ENCODE peak calls at places on chromosomes 3 and 15, in seven cellular contexts. L, D, U, A, E, S and V are unnamed samples.

GRCh38 chr3:134749802-134750553 is 45.1 kb upstream of the EPHB1 start:
- DNase-seq in A (no peak), L (no peak), D (no peak), E (no peak), U (no peak), S (no peak), V (no peak)

GRCh38 chr3:78804251-78805037 is 963.4 kb downstream of the ROBO1 start:
- DNase-seq in E (peak; percentile 25), D (no peak), U (no peak), L (peak; percentile 28), S (no peak), A (peak; percentile 48), V (no peak)

GRCh38 chr3:133595341-133595740 is 21.9 kb downstream of the CDV3 start:
- DNase-seq in U (no peak), L (no peak), S (no peak), A (peak; percentile 65), D (no peak), E (no peak), V (no peak)

GRCh38 chr15:45812200-45812599 is 177.4 kb downstream of the SQOR start:
- DNase-seq in U (no peak), S (no peak), E (no peak), D (no peak), L (no peak), A (no peak), V (no peak)

GRCh38 chr3:170572665-170573253 is 13.1 kb downstream of the SLC7A14 start:
- DNase-seq in A (peak; percentile 93), L (peak; percentile 41), D (no peak), E (no peak), S (no peak), U (no peak), V (no peak)

GRCh38 chr15:31067890-31068603 is 33.5 kb downstream of the TRPM1 start:
- DNase-seq in S (no peak), D (no peak), A (no peak), E (no peak), L (no peak), U (no peak), V (no peak)

GRCh38 chr3:14884665-14885064 is 62.7 kb upstream of the NR2C2 start:
- DNase-seq in D (no peak), L (no peak), E (no peak), S (no peak), A (no peak), U (peak; percentile 20), V (peak; percentile 18)

GRCh38 chr3:142647856-142648255 is 51.7 kb downstream of the PLS1 start:
- DNase-seq in L (peak; percentile 41), D (no peak), S (no peak), U (no peak), A (peak; percentile 5), E (no peak), V (no peak)

GRCh38 chr3:100089802-100090668 is 24.3 kb downstream of the FILIP1L start:
- DNase-seq in U (no peak), L (peak; percentile 65), A (peak; percentile 69), D (no peak), E (peak; percentile 17), S (no peak), V (no peak)

GRCh38 chr3:37941608-37942540 is 48.7 kb upstream of the VILL start:
- DNase-seq in S (no peak), A (no peak), U (no peak), L (no peak), E (no peak), D (no peak), V (no peak)

GRCh38 chr15:85137507-85138175 is 156.0 kb downstream of the PDE8A start:
- DNase-seq in S (no peak), D (no peak), A (peak; percentile 6), U (no peak), E (no peak), L (no peak), V (no peak)

GRCh38 chr15:33834892-33835730 is 133.2 kb upstream of the CHRM5 start:
- DNase-seq in A (no peak), E (no peak), S (no peak), D (no peak), L (peak; percentile 26), U (no peak), V (no peak)

GRCh38 chr3:128011140-128011539 is 41.1 kb upstream of the SEC61A1 start:
- DNase-seq in L (peak; percentile 80), A (peak; percentile 10), D (no peak), E (no peak), U (no peak), S (no peak), V (no peak)

GRCh38 chr3:158771018-158771350 is 30.9 kb upstream of the MFSD1 start:
- DNase-seq in L (no peak), U (no peak), E (no peak), S (no peak), A (no peak), D (no peak), V (no peak)

GRCh38 chr15:64521726-64522164 is 61.4 kb downstream of the ZNF609 start:
- DNase-seq in U (no peak), L (peak; percentile 38), E (peak; percentile 21), D (no peak), S (no peak), A (peak; percentile 49), V (no peak)

GRCh38 chr15:89814112-89814742 is 425 bp downstream of the ANPEP start:
- DNase-seq in A (no peak), D (no peak), S (no peak), E (no peak), U (no peak), L (no peak), V (no peak)

GRCh38 chr3:195001961-195002861 is 268.7 kb downstream of the XXYLT1 start:
- DNase-seq in E (peak; percentile 57), S (no peak), U (no peak), L (peak; percentile 77), D (peak; percentile 1), A (peak; percentile 34), V (no peak)

GRCh38 chr15:75201609-75202250 is at the start of gene C15orf39:
- DNase-seq in A (peak; percentile 52), D (peak; percentile 64), L (peak; percentile 92), S (no peak), E (peak; percentile 63), U (peak; percentile 65), V (peak; percentile 83)

GRCh38 chr3:31423522-31423921 is 109.2 kb upstream of the STT3B start:
- DNase-seq in E (no peak), D (no peak), L (peak; percentile 55), U (no peak), A (peak; percentile 57), S (no peak), V (no peak)

GRCh38 chr3:52231502-52232278 is 6.2 kb upstream of the TLR9 start:
- DNase-seq in L (peak; percentile 80), E (peak; percentile 63), U (peak; percentile 88), D (peak; percentile 85), A (peak; percentile 33), S (no peak), V (peak; percentile 88)

GRCh38 chr3:7585052-7585451 is 724.1 kb downstream of the GRM7 start:
- DNase-seq in D (no peak), A (no peak), S (no peak), L (no peak), U (no peak), E (no peak), V (no peak)

GRCh38 chr3:194031867-194032635 is 103.9 kb upstream of the HES1 start:
- DNase-seq in D (no peak), L (no peak), E (no peak), A (no peak), U (no peak), S (no peak), V (no peak)

GRCh38 chr15:95799286-95800187 is 531.0 kb upstream of the NR2F2 start:
- DNase-seq in U (no peak), E (no peak), D (no peak), S (no peak), L (peak; percentile 24), A (peak; percentile 90), V (no peak)

GRCh38 chr3:13420817-13421755 is 964 bp upstream of the NUP210 start:
- DNase-seq in U (peak; percentile 66), L (no peak), D (peak; percentile 77), S (peak; percentile 24), E (no peak), A (no peak), V (peak; percentile 72)

GRCh38 chr3:190229632-190230424 is 92.4 kb downstream of the CLDN1 start:
- DNase-seq in D (no peak), L (no peak), E (no peak), A (peak; percentile 63), U (no peak), S (no peak), V (no peak)

GRCh38 chr3:151933224-151933858 is 59.9 kb downstream of the SUCNR1 start:
- DNase-seq in S (no peak), A (no peak), U (no peak), E (no peak), L (no peak), D (no peak), V (no peak)

GRCh38 chr3:187132666-187133065 is 6.6 kb downstream of the RPL39L start:
- DNase-seq in D (no peak), E (no peak), S (no peak), L (no peak), U (no peak), A (no peak), V (no peak)

GRCh38 chr3:187136936-187137335 is 2.4 kb downstream of the RPL39L start:
- DNase-seq in L (no peak), D (no peak), S (no peak), U (no peak), E (no peak), A (peak; percentile 74), V (no peak)

GRCh38 chr3:187136347-187136746 is 2.9 kb downstream of the RPL39L start:
- DNase-seq in E (no peak), S (no peak), A (no peak), D (no peak), U (no peak), L (no peak), V (no peak)

GRCh38 chr3:187130346-187131066 is 8.8 kb downstream of the RPL39L start:
- DNase-seq in A (peak; percentile 62), U (peak; percentile 21), L (no peak), S (no peak), D (peak; percentile 25), E (no peak), V (peak; percentile 78)

GRCh38 chr3:187131981-187132380 is 7.3 kb downstream of the RPL39L start:
- DNase-seq in L (no peak), U (no peak), D (no peak), S (no peak), E (no peak), A (peak; percentile 6), V (no peak)
- H3K9me3 ChIP-seq in L (no peaks in the 10 kb centered on the region), U (no peaks in the 10 kb centered on the region), D (no peaks in the 10 kb centered on the region), S (no peaks in the 10 kb centered on the region), E (no peaks in the 10 kb centered on the region), A (no peaks in the 10 kb centered on the region), V (no peaks in the 10 kb centered on the region)

GRCh38 chr15:40960926-40961325 is 7.7 kb downstream of the CHAC1 start:
- DNase-seq in U (no peak), L (no peak), S (no peak), E (no peak), D (no peak), A (no peak), V (no peak)
- H3K27ac ChIP-seq in U (no peak overlapping the region), L (no peak overlapping the region), S (no peak overlapping the region), E (no peak overlapping the region), D (no peak overlapping the region), A (no peak overlapping the region), V (no peak overlapping the region)

GRCh38 chr15:26531489-26531888 is 241.4 kb downstream of the GABRB3 start:
- DNase-seq in A (no peak), L (no peak), S (no peak), U (no peak), E (no peak), D (no peak), V (no peak)
- H3K9me3 ChIP-seq in A (peaks cover 5% of the 10 kb centered on the region), L (no peaks in the 10 kb centered on the region), S (no peaks in the 10 kb centered on the region), U (no peaks in the 10 kb centered on the region), E (no peaks in the 10 kb centered on the region), D (no peaks in the 10 kb centered on the region), V (no peaks in the 10 kb centered on the region)

GRCh38 chr3:47658444-47658843 is 79.8 kb upstream of the CSPG5 start:
- DNase-seq in L (no peak), E (no peak), D (no peak), S (no peak), U (no peak), A (no peak), V (no peak)
- H3K27ac ChIP-seq in L (no peak overlapping the region), E (no peak overlapping the region), D (no peak overlapping the region), S (no peak overlapping the region), U (no peak overlapping the region), A (no peak overlapping the region), V (no peak overlapping the region)